ENCODE peak calls at places on chromosome 4, in nine cellular contexts. K is left lung, H is cardiac muscle cell, R is endothelial cell, F is thoracic aorta, C is dorsolateral prefrontal cortex, A is OCI-LY7, N is GM20000, B is fibroblast of pulmonary artery. J is an unnamed sample.

GRCh38 chr4:76377922-76378321 is 43.0 kb downstream of the CCDC158 start:
- DNase-seq in K (no peak), B (peak), C (no peak), A (peak), R (peak), N (peak), F (no peak), H (peak), J (no peak)

GRCh38 chr4:39045791-39046221 is 13.6 kb upstream of the TMEM156 start:
- DNase-seq in C (no peak), R (no peak), F (no peak), N (peak), K (no peak), A (peak), H (peak), B (peak), J (no peak)

GRCh38 chr4:97646997-97647396 is 496.3 kb downstream of the STPG2 start:
- DNase-seq in H (peak), N (no peak), K (no peak), R (no peak), A (no peak), C (no peak), F (no peak), B (peak), J (no peak)

GRCh38 chr4:148515248-148515647 is 73.0 kb upstream of the NR3C2 start:
- DNase-seq in H (peak), F (no peak), A (no peak), B (peak), N (no peak), K (no peak), C (no peak), R (no peak), J (no peak)

GRCh38 chr4:139522457-139522856 is 33.6 kb downstream of the SETD7 start:
- DNase-seq in F (no peak), H (no peak), K (no peak), N (no peak), A (no peak), B (no peak), R (no peak), C (no peak), J (no peak)

GRCh38 chr4:84582988-84583870 is at the start of gene CDS1:
- DNase-seq in B (no peak), A (no peak), C (peak), N (peak), H (no peak), F (no peak), R (peak), K (peak), J (no peak)

GRCh38 chr4:156293657-156294297 is 340.1 kb upstream of the CTSO start:
- DNase-seq in C (no peak), F (no peak), R (no peak), B (peak), K (no peak), A (no peak), N (no peak), H (peak), J (no peak)

GRCh38 chr4:140637836-140638235 is 69.1 kb upstream of the UCP1 start:
- DNase-seq in R (peak), K (no peak), F (no peak), H (peak), A (peak), B (peak), N (peak), C (no peak), J (no peak)

GRCh38 chr4:41590591-41590990 is 52.6 kb downstream of the LIMCH1 start:
- DNase-seq in F (no peak), A (no peak), B (no peak), K (no peak), N (no peak), C (peak), R (no peak), H (no peak), J (no peak)

GRCh38 chr4:7625073-7625472 is 190.3 kb upstream of the PSAPL1 start:
- DNase-seq in B (no peak), N (no peak), F (no peak), K (no peak), C (peak), H (no peak), A (no peak), R (no peak), J (no peak)

GRCh38 chr4:7750972-7751371 is 188.7 kb downstream of the AFAP1 start:
- DNase-seq in A (no peak), K (no peak), F (no peak), B (no peak), N (no peak), R (no peak), C (no peak), H (no peak), J (no peak)

GRCh38 chr4:5399790-5400421 is 308.5 kb downstream of the EVC2 start:
- DNase-seq in A (peak), B (peak), H (peak), K (no peak), F (no peak), C (no peak), N (peak), R (peak), J (peak)

GRCh38 chr4:8494218-8494617 is 53.6 kb downstream of the TRMT44 start:
- DNase-seq in C (no peak), F (no peak), B (no peak), R (no peak), N (no peak), A (no peak), H (no peak), K (no peak), J (no peak)

GRCh38 chr4:110514889-110515479 is 39.0 kb downstream of the ENPEP start:
- DNase-seq in K (no peak), C (no peak), F (no peak), H (peak), N (peak), A (peak), R (no peak), B (peak), J (no peak)

GRCh38 chr4:76547167-76547760 is 112.2 kb downstream of the SHROOM3 start:
- DNase-seq in B (no peak), A (no peak), H (peak), R (no peak), F (no peak), C (no peak), K (no peak), N (no peak), J (no peak)

GRCh38 chr4:8756816-8757215 is 114.8 kb downstream of the HMX1 start:
- DNase-seq in A (no peak), B (no peak), F (no peak), C (no peak), H (no peak), R (no peak), N (no peak), K (no peak), J (no peak)

GRCh38 chr4:14193601-14194000 is 566.1 kb upstream of the BOD1L1 start:
- DNase-seq in R (no peak), A (no peak), B (no peak), N (no peak), F (no peak), K (no peak), H (no peak), C (no peak), J (no peak)

GRCh38 chr4:145845118-145845517 is 93.5 kb downstream of the ZNF827 start:
- DNase-seq in R (no peak), B (no peak), N (no peak), K (no peak), F (no peak), C (no peak), A (no peak), H (no peak), J (no peak)

GRCh38 chr4:141569141-141569540 is 67.2 kb upstream of the IL15 start:
- DNase-seq in A (no peak), H (peak), N (no peak), B (peak), K (no peak), R (no peak), C (no peak), F (no peak), J (no peak)

GRCh38 chr4:121514443-121514842 is 133.6 kb upstream of the QRFPR start:
- DNase-seq in A (no peak), F (no peak), H (no peak), R (no peak), N (no peak), K (no peak), B (no peak), C (no peak), J (no peak)
- TF ChIP-seq CTCF in A (peak), F (no peak), H (no peak), R (peak), N (no peak), K (no peak), B (no peak), C (no peak), J (no peak)

DNA sequence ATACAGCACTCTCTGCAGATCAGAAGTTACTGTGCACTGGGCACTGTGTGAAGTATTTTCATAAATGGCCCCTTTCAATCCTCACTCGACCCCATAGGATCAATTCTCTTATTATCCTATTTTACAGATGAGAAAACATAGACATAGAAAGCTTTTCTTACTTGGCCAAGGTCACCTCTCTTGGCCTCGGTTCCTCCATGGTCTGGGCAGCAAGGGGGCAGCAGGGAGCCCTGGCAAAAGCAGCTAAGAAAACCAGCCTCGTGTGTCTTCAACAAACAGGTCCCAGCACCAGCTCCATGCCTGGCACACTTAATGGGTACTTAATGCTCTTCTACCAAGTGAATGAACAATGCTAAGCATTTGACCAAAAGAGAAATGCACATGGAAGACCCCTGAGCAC is 34.4 kb downstream of the BST1 start:
- DNase-seq in H (no peak), N (no peak), B (no peak), K (no peak), A (no peak), F (no peak), C (no peak), R (no peak), J (no peak)
- TF ChIP-seq CTCF in H (peak), N (peak), B (no peak), K (no peak), A (peak), F (no peak), C (no peak), R (no peak), J (no peak)

DNA sequence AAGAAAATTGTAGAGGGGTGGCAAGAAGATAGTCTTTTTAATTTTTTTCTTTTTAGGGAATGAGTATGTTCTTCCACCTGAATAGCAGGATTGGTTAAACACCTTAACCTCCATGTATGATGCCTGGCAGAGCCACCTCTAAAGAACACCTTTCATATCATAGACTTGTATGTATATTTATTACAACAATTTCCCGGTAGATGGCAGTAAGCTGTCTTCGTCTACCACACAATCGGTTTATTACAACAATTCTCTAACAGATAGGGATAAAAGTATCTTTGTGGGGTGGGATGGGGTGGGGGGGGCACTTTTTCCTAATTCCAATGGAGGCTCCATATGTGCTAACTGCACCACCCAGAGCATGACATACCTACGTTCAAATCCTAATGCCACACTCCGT is 255.5 kb downstream of the LDB2 start:
- DNase-seq in A (no peak), K (no peak), R (no peak), C (no peak), N (no peak), B (no peak), H (peak), F (no peak), J (no peak)
- TF ChIP-seq CTCF in A (no peak), K (no peak), R (no peak), C (peak), N (no peak), B (peak), H (no peak), F (no peak), J (peak)

GRCh38 chr4:57190651-57191481 is 80.7 kb upstream of the IGFBP7 start:
- DNase-seq in C (no peak), R (peak), N (peak), K (no peak), F (no peak), A (peak), H (peak), B (peak), J (peak)
- TF ChIP-seq CTCF in C (peak), R (peak), N (peak), K (peak), F (no peak), A (peak), H (peak), B (peak), J (peak)